ENCODE peak calls at places on chromosomes 3 and 15, in seven cellular contexts. L is activated effector memory CD4-positive, alpha-beta T cell treated with anti-CD3 and anti-CD28 coated beads, Interleukin-2, amount 50 U/mL, for 16 hours; Z is Calu3; G is BE2C; S is stimulated activated CD4-positive, alpha-beta T cell treated with anti-CD3 and anti-CD28 coated beads, TNF-alpha, amount 100 ng/mL, for 4 hours; I is NCI-H460; Y is cardiac muscle cell. N is an unnamed sample.

GRCh38 chr3:42183991-42184621 is 81.9 kb downstream of the CCK start:
- DNase-seq in L (no peak), Z (peak), G (no peak), S (no peak), I (no peak), Y (no peak), N (no peak)

GRCh38 chr15:31292391-31293020 is 34.1 kb upstream of the KLF13 start:
- DNase-seq in L (peak), Z (no peak), G (no peak), S (no peak), I (no peak), Y (peak), N (no peak)

GRCh38 chr3:15654891-15655290 is 53.3 kb downstream of the BTD start:
- DNase-seq in L (no peak), Z (no peak), G (no peak), S (no peak), I (no peak), Y (no peak), N (no peak)

GRCh38 chr3:66473637-66474036 is 27.2 kb downstream of the LRIG1 start:
- DNase-seq in L (peak), Z (no peak), G (no peak), S (no peak), I (no peak), Y (peak), N (no peak)

GRCh38 chr3:14389133-14390115 is 13.0 kb upstream of the SLC6A6 start:
- DNase-seq in L (no peak), Z (no peak), G (no peak), S (no peak), I (no peak), Y (no peak), N (no peak)

GRCh38 chr3:149401215-149401925 is 23.9 kb upstream of the TM4SF1 start:
- DNase-seq in L (no peak), Z (peak), G (no peak), S (no peak), I (peak), Y (peak), N (no peak)

GRCh38 chr3:12932347-12932746 is 91.0 kb upstream of the RPL32 start:
- DNase-seq in L (no peak), Z (no peak), G (no peak), S (no peak), I (no peak), Y (no peak), N (no peak)

GRCh38 chr3:36302110-36302509 is 78.2 kb upstream of the STAC start:
- DNase-seq in L (no peak), Z (no peak), G (peak), S (no peak), I (no peak), Y (no peak), N (no peak)

GRCh38 chr3:108202080-108202479 is 20.1 kb downstream of the IFT57 start:
- DNase-seq in L (no peak), Z (no peak), G (no peak), S (no peak), I (no peak), Y (peak), N (no peak)

GRCh38 chr3:79086514-79086913 is 681.3 kb downstream of the ROBO1 start:
- DNase-seq in L (no peak), Z (peak), G (peak), S (no peak), I (peak), Y (peak), N (no peak)

GRCh38 chr3:4835616-4836043 is 143.6 kb upstream of the BHLHE40 start:
- DNase-seq in L (no peak), Z (no peak), G (no peak), S (no peak), I (no peak), Y (peak), N (no peak)

GRCh38 chr3:135192929-135193328 is 397.9 kb downstream of the EPHB1 start:
- DNase-seq in L (no peak), Z (no peak), G (peak), S (no peak), I (no peak), Y (no peak), N (no peak)

GRCh38 chr3:38597502-38598060 is 51.9 kb downstream of the SCN5A start:
- DNase-seq in L (peak), Z (no peak), G (no peak), S (no peak), I (no peak), Y (no peak), N (no peak)

GRCh38 chr3:179760944-179761343 is 108.1 kb downstream of the USP13 start:
- DNase-seq in L (no peak), Z (no peak), G (peak), S (no peak), I (peak), Y (peak), N (no peak)

GRCh38 chr3:172104471-172105072 is 65.2 kb downstream of the FNDC3B start:
- DNase-seq in L (no peak), Z (no peak), G (no peak), S (no peak), I (no peak), Y (peak), N (no peak)

GRCh38 chr3:196694202-196694638 is 17.8 kb downstream of the CEP19 start:
- DNase-seq in L (no peak), Z (no peak), G (no peak), S (no peak), I (no peak), Y (peak), N (no peak)

GRCh38 chr3:150324825-150325224 is 83.3 kb upstream of the TSC22D2 start:
- DNase-seq in L (no peak), Z (no peak), G (no peak), S (no peak), I (no peak), Y (no peak), N (no peak)

GRCh38 chr3:13296662-13297061 is 123.5 kb downstream of the NUP210 start:
- DNase-seq in L (no peak), Z (no peak), G (no peak), S (no peak), I (no peak), Y (no peak), N (no peak)

N was measured in activated CD4-positive, alpha-beta T cell treated with anti-CD3 and anti-CD28 coated beads for 1 hour.